ENCODE peak calls at places on chromosomes 3 and 15, in seven cellular contexts. One of them, this sample, is unnamed.

GRCh38 chr15:42845581-42845980 is 75.0 kb downstream of the TTBK2 start:
- DNase-seq in stimulated activated CD4-positive, alpha-beta T cell treated with anti-CD3 and anti-CD28 coated beads, Interleukin-12 subunit alpha, Interleukin-12 subunit beta, amount 100 ng/mL, for 48 hours: no peak
- DNase-seq in CD8-positive, alpha-beta T cell: no peak
- DNase-seq in RCC 7860: no peak
- DNase-seq in dermis blood vessel endothelial cell: no peak
- DNase-seq in ecto neural progenitor cell: no peak
- DNase-seq in GM04504: no peak
- DNase-seq in this sample: no peak

GRCh38 chr15:56640127-56640526 is 93.2 kb downstream of the ZNF280D start:
- DNase-seq in stimulated activated CD4-positive, alpha-beta T cell treated with anti-CD3 and anti-CD28 coated beads, Interleukin-12 subunit alpha, Interleukin-12 subunit beta, amount 100 ng/mL, for 48 hours: no peak
- DNase-seq in CD8-positive, alpha-beta T cell: no peak
- DNase-seq in RCC 7860: no peak
- DNase-seq in dermis blood vessel endothelial cell: no peak
- DNase-seq in ecto neural progenitor cell: no peak
- DNase-seq in GM04504: no peak
- DNase-seq in this sample: no peak

GRCh38 chr3:97914390-97914789 is 57.8 kb downstream of the RIOX2 start:
- DNase-seq in stimulated activated CD4-positive, alpha-beta T cell treated with anti-CD3 and anti-CD28 coated beads, Interleukin-12 subunit alpha, Interleukin-12 subunit beta, amount 100 ng/mL, for 48 hours: no peak
- DNase-seq in CD8-positive, alpha-beta T cell: no peak
- DNase-seq in RCC 7860: no peak
- DNase-seq in dermis blood vessel endothelial cell: peak
- DNase-seq in ecto neural progenitor cell: no peak
- DNase-seq in GM04504: no peak
- DNase-seq in this sample: no peak

GRCh38 chr3:113423699-113424098 is 17.6 kb downstream of the CFAP44 start:
- DNase-seq in stimulated activated CD4-positive, alpha-beta T cell treated with anti-CD3 and anti-CD28 coated beads, Interleukin-12 subunit alpha, Interleukin-12 subunit beta, amount 100 ng/mL, for 48 hours: no peak
- DNase-seq in CD8-positive, alpha-beta T cell: no peak
- DNase-seq in RCC 7860: no peak
- DNase-seq in dermis blood vessel endothelial cell: no peak
- DNase-seq in ecto neural progenitor cell: no peak
- DNase-seq in GM04504: no peak
- DNase-seq in this sample: no peak

GRCh38 chr15:75206803-75207617 is 5.3 kb downstream of the C15orf39 start:
- DNase-seq in stimulated activated CD4-positive, alpha-beta T cell treated with anti-CD3 and anti-CD28 coated beads, Interleukin-12 subunit alpha, Interleukin-12 subunit beta, amount 100 ng/mL, for 48 hours: no peak
- DNase-seq in CD8-positive, alpha-beta T cell: no peak
- DNase-seq in RCC 7860: no peak
- DNase-seq in dermis blood vessel endothelial cell: no peak
- DNase-seq in ecto neural progenitor cell: no peak
- DNase-seq in GM04504: no peak
- DNase-seq in this sample: no peak

GRCh38 chr15:59443341-59444081 is 5.5 kb downstream of the FAM81A start:
- DNase-seq in stimulated activated CD4-positive, alpha-beta T cell treated with anti-CD3 and anti-CD28 coated beads, Interleukin-12 subunit alpha, Interleukin-12 subunit beta, amount 100 ng/mL, for 48 hours: no peak
- DNase-seq in CD8-positive, alpha-beta T cell: no peak
- DNase-seq in RCC 7860: no peak
- DNase-seq in dermis blood vessel endothelial cell: no peak
- DNase-seq in ecto neural progenitor cell: no peak
- DNase-seq in GM04504: no peak
- DNase-seq in this sample: no peak

GRCh38 chr3:57228734-57229505 is 1.4 kb downstream of the APPL1 start:
- DNase-seq in stimulated activated CD4-positive, alpha-beta T cell treated with anti-CD3 and anti-CD28 coated beads, Interleukin-12 subunit alpha, Interleukin-12 subunit beta, amount 100 ng/mL, for 48 hours: no peak
- DNase-seq in CD8-positive, alpha-beta T cell: no peak
- DNase-seq in RCC 7860: peak
- DNase-seq in dermis blood vessel endothelial cell: peak
- DNase-seq in ecto neural progenitor cell: no peak
- DNase-seq in GM04504: peak
- DNase-seq in this sample: peak

GRCh38 chr15:45326776-45327175 is 51.6 kb downstream of the GATM start:
- DNase-seq in stimulated activated CD4-positive, alpha-beta T cell treated with anti-CD3 and anti-CD28 coated beads, Interleukin-12 subunit alpha, Interleukin-12 subunit beta, amount 100 ng/mL, for 48 hours: no peak
- DNase-seq in CD8-positive, alpha-beta T cell: no peak
- DNase-seq in RCC 7860: no peak
- DNase-seq in dermis blood vessel endothelial cell: no peak
- DNase-seq in ecto neural progenitor cell: no peak
- DNase-seq in GM04504: no peak
- DNase-seq in this sample: no peak